ENCODE peak calls at places on chromosomes 12 and 14, in six cellular contexts. J, G, T, U, K and L are unnamed samples.

GRCh38 chr12:71469235-71469873 is 29.8 kb downstream of the LGR5 start:
- DNase-seq in J (no peak), G (no peak), T (peak), U (peak), K (peak), L (no peak)

GRCh38 chr12:130018614-130019013 is 114.8 kb upstream of the TMEM132D start:
- DNase-seq in J (no peak), G (no peak), T (no peak), U (no peak), K (no peak), L (no peak)

GRCh38 chr12:131220007-131220685 is 266.4 kb downstream of the ADGRD1 start:
- DNase-seq in J (no peak), G (no peak), T (no peak), U (no peak), K (no peak), L (no peak)

GRCh38 chr14:38880643-38881567 is 222.1 kb downstream of the SEC23A start:
- DNase-seq in J (no peak), G (no peak), T (no peak), U (peak), K (no peak), L (no peak)

GRCh38 chr14:53956427-53957201 is at the start of gene BMP4:
- DNase-seq in J (peak), G (peak), T (peak), U (no peak), K (no peak), L (no peak)

GRCh38 chr12:3139760-3140159 is 62.6 kb downstream of the TSPAN9 start:
- DNase-seq in J (no peak), G (no peak), T (no peak), U (no peak), K (no peak), L (no peak)

GRCh38 chr12:82910246-82910893 is 223.7 kb downstream of the TMTC2 start:
- DNase-seq in J (no peak), G (no peak), T (no peak), U (no peak), K (no peak), L (no peak)

GRCh38 chr12:99746538-99746937 is 99.0 kb downstream of the GARIN6 start:
- DNase-seq in J (no peak), G (no peak), T (no peak), U (no peak), K (no peak), L (no peak)

GRCh38 chr12:6608592-6609311 is 1.6 kb upstream of the CHD4 start:
- DNase-seq in J (no peak), G (no peak), T (no peak), U (no peak), K (no peak), L (no peak)

GRCh38 chr14:97262336-97262735 is 465.2 kb downstream of the VRK1 start:
- DNase-seq in J (no peak), G (no peak), T (no peak), U (no peak), K (no peak), L (no peak)